ENCODE peak calls at places on chromosomes 2 and 18, in ten cellular contexts. Y, X, F, M, C, J, S, W, Q and P are unnamed samples.

GRCh38 chr2:156437272-156437671 is 1.1 kb downstream of the GPD2 start:
- DNase-seq in S (peak), F (peak), W (no peak), Y (peak), C (no peak), Q (no peak), J (peak), M (peak), X (no peak), P (peak)

GRCh38 chr2:66431840-66432511 is 2.9 kb upstream of the MEIS1 start:
- DNase-seq in M (no peak), Q (no peak), F (no peak), J (no peak), W (no peak), S (peak), X (no peak), Y (no peak), C (no peak), P (no peak)

GRCh38 chr2:68799138-68799537 is 64.5 kb downstream of the ARHGAP25 start:
- DNase-seq in Q (no peak), C (no peak), J (no peak), Y (no peak), M (no peak), S (no peak), W (no peak), F (no peak), X (no peak), P (no peak)

GRCh38 chr2:80896576-80896975 is 592.0 kb upstream of the LRRTM1 start:
- DNase-seq in C (no peak), X (no peak), F (no peak), Y (no peak), M (no peak), W (no peak), Q (no peak), J (no peak), S (no peak), P (no peak)

GRCh38 chr2:226554726-226555125 is 244.9 kb downstream of the IRS1 start:
- DNase-seq in J (no peak), Q (peak), W (no peak), M (no peak), X (no peak), S (no peak), Y (no peak), F (no peak), C (no peak), P (no peak)

GRCh38 chr2:215528555-215528954 is 92.7 kb upstream of the FN1 start:
- DNase-seq in F (no peak), S (no peak), C (no peak), J (peak), X (peak), W (peak), Q (peak), Y (no peak), M (peak), P (no peak)

GRCh38 chr2:113697516-113697915 is 58.9 kb downstream of the SLC35F5 start:
- DNase-seq in F (no peak), Y (no peak), J (no peak), W (no peak), X (no peak), C (no peak), S (no peak), Q (no peak), M (no peak), P (no peak)

GRCh38 chr2:4499316-4499715 is 795.9 kb downstream of the DCDC2C start:
- DNase-seq in W (no peak), X (no peak), S (no peak), J (no peak), F (no peak), M (no peak), Y (no peak), Q (no peak), C (no peak), P (no peak)

GRCh38 chr2:71686781-71687180 is 233.4 kb downstream of the DYSF start:
- DNase-seq in M (no peak), Q (no peak), F (no peak), C (no peak), W (peak), S (peak), X (no peak), J (no peak), Y (no peak), P (no peak)

GRCh38 chr2:17543848-17544645 is 3.6 kb downstream of the VSNL1 start:
- DNase-seq in J (peak), Q (no peak), S (no peak), F (no peak), Y (no peak), M (peak), C (no peak), X (peak), W (no peak), P (no peak)

GRCh38 chr2:16006537-16007166 is 66.3 kb downstream of the MYCN start:
- DNase-seq in F (no peak), C (no peak), Q (no peak), W (no peak), X (no peak), M (no peak), J (no peak), S (no peak), Y (peak), P (no peak)

GRCh38 chr2:567865-568638 is 109.2 kb downstream of the TMEM18 start:
- DNase-seq in Q (peak), F (peak), C (no peak), Y (no peak), W (no peak), M (no peak), J (peak), S (peak), X (no peak), P (no peak)

GRCh38 chr2:3036432-3037125 is 341.0 kb downstream of the EIPR1 start:
- DNase-seq in X (no peak), F (no peak), Y (no peak), J (no peak), W (no peak), Q (no peak), S (no peak), C (no peak), M (no peak), P (no peak)

GRCh38 chr2:99662761-99663341 is 173.0 kb upstream of the REV1 start:
- DNase-seq in Y (no peak), X (peak), Q (peak), S (no peak), J (peak), W (no peak), C (peak), F (peak), M (peak), P (no peak)

DNA sequence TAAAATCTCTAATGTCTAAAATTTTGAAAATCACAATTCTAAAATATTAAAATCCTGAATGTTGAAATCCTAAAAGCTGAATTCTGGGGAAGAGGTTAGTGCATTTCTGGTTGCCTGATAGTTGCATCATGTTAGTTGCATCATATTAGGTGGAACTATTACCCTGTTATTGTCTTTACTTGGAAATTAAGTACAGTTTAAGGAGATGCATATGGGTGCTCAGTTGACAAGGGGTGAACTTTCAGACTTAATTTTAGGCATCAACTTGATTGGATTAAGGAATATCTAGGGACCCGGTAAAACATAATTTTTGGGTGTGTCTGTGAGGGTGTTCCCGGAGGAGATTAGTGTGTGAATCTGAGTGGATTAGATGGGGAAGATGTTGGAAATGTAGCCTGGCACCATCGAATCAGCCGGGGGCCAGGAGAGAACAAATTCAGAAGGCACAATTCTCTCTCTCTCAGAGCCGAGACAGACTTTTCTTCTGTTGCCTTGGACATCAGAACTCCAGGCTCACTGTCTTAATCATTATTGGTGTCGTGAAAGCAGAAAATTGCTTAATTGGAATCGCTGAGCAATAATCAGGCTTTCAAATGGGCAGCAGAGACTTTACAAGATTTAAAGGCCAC is 409.8 kb downstream of the PLCL1 start:
- DNase-seq in Y (no peak), X (no peak), Q (no peak), S (no peak), C (no peak), J (peak), F (no peak), W (no peak), M (no peak), P (no peak)
- H3K4me3 ChIP-seq in Y (no peak), X (no peak), Q (no peak), S (no peak), C (no peak), J (no peak), F (no peak), W (no peak), M (no peak), P (no peak)

DNA sequence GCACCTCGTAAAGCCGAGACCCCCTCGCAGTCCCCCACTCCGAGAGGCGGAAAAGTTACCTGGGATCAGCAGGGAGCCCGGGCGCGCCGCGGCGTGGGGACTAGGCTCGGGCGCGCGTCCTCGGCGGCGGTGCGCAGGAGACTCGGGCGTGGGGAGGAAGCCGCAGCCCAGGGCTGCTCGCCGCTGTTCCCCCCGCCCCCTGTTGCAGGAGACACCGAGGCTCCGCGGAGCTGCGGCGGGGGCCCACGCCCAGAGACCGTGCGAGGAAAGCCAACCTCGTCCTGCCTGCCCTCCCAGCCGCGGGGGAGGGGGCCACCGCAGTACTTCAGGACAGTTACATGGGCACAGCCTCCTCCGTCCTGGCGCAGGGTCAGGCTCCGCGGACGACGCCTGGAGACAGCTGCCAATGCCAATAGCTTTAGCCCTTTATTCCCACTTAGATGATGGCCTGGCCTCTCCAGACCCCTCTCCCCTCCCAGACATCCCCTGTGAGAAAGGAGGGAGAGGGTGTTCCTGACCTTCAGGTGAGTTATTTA is at the start of gene EPB41L3:
- DNase-seq in C (no peak), F (peak), Y (peak), W (no peak), J (peak), X (peak), M (peak), S (peak), Q (no peak), P (no peak)
- H3K4me3 ChIP-seq in C (peak), F (peak), Y (peak), W (no peak), J (peak), X (peak), M (peak), S (peak), Q (peak), P (no peak)

DNA sequence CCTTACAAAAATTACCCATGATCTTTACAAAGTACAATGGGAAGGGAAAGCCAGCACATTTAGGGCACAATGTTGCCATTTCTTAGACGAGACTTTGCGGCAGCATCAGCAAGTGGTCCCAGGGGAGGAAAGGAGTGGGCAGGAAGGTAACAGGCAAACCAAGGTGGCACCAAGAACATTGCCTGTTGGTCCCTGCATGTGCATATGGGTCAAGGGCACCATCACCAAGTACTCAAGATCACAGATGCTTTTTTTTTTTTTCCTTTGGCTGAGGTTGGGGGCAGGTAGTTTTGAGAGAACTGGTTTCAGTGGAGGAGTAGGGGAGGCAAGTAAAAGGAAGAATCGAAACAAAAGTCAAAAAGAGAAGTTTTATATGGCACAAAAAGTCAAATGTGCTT is 753 bp upstream of the CYTIP start:
- DNase-seq in W (no peak), Q (no peak), M (no peak), X (no peak), C (no peak), S (no peak), Y (no peak), F (no peak), J (no peak), P (no peak)
- H3K4me3 ChIP-seq in W (no peak), Q (no peak), M (no peak), X (no peak), C (no peak), S (no peak), Y (peak), F (no peak), J (no peak), P (peak)

DNA sequence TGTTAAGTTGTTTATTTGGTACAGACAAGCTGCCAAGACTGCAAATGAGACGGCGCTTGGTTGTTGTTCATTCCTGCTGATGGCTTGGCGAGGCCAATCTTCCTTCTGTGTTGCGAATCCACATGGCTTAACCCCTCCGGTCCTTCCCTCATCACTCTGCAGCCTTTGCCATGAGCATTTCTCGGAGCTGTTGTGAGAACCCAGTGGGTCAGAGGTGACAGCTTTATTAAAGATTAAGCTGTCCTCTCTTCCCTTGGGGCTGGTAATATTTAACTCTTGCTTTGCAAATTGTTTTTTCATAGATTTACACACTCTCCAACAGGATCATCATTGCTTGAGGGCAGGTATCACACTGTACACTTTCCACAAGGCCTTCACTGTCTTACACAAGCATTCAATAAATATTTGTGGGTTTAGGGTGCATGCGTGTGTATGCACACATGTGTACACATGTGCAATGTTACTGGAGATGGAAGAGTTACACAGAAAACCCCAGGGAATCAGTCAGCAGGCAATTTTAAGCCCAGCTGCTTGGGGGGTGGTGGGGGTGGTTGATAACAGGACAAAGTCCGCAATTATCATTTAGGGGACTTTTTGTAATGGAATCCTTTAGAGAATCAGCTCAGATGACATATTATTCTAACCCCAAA is 27.7 kb upstream of the KCNF1 start:
- DNase-seq in M (no peak), X (no peak), W (no peak), F (no peak), J (no peak), Q (no peak), S (no peak), C (no peak), Y (no peak), P (no peak)
- H3K4me3 ChIP-seq in M (no peak), X (no peak), W (no peak), F (no peak), J (no peak), Q (no peak), S (no peak), C (no peak), Y (no peak), P (no peak)

GRCh38 chr18:51603551-51603950 is 406.1 kb upstream of the MEX3C start:
- DNase-seq in X (no peak), C (no peak), F (no peak), S (no peak), Q (no peak), J (no peak), Y (no peak), M (no peak), W (no peak), P (no peak)

GRCh38 chr18:51603111-51603510 is 405.6 kb upstream of the MEX3C start:
- DNase-seq in X (no peak), M (no peak), Q (no peak), Y (no peak), F (no peak), S (no peak), C (no peak), J (no peak), W (no peak), P (no peak)
- H3K4me3 ChIP-seq in X (no peak), M (no peak), Q (no peak), Y (no peak), F (no peak), S (no peak), C (no peak), J (no peak), W (no peak), P (no peak)

GRCh38 chr2:236653863-236654262 is 84.2 kb downstream of the ACKR3 start:
- DNase-seq in Y (no peak), M (no peak), X (no peak), C (no peak), S (no peak), J (no peak), W (no peak), Q (no peak), F (no peak), P (no peak)
- H3K4me3 ChIP-seq in Y (no peak), M (no peak), X (no peak), C (no peak), S (no peak), J (no peak), W (no peak), Q (no peak), F (no peak), P (no peak)